ENCODE peak calls at places on chromosomes 11 and 22, in ten cellular contexts. H is adrenal gland; W is NCI-H187 treated with DMSO at 0.1 percent for 48 hours; B is neural progenitor cell; E is HS-5; T is Caki2; Q is OCI-LY7; I is NCI-H1105; R is GM19239; O is stimulated activated CD4-positive, alpha-beta T cell treated with anti-CD3 and anti-CD28 coated beads, Interleukin-4, amount 100 ng/mL, for 48 hours. F is an unnamed sample.

GRCh38 chr11:39772525-39773137 is 1686.8 kb downstream of the LRRC4C start:
- DNase-seq in H (no peak), W (no peak), B (no peak), E (no peak), T (no peak), Q (no peak), I (no peak), R (no peak), O (no peak), F (no peak)

GRCh38 chr11:65429724-65430405 is 7.3 kb downstream of the NEAT1 start:
- DNase-seq in H (peak), W (no peak), B (no peak), E (peak), T (peak), Q (peak), I (no peak), R (no peak), O (no peak), F (no peak)

GRCh38 chr22:49966716-49967332 is 6.3 kb downstream of the PIM3 start:
- DNase-seq in H (peak), W (no peak), B (peak), E (no peak), T (no peak), Q (no peak), I (no peak), R (no peak), O (no peak), F (no peak)

GRCh38 chr11:112248216-112248615 is 12.4 kb downstream of the PLET1 start:
- DNase-seq in H (no peak), W (no peak), B (no peak), E (no peak), T (no peak), Q (no peak), I (no peak), R (no peak), O (no peak), F (no peak)

GRCh38 chr11:70398834-70399680 is 728 bp downstream of the CTTN start:
- DNase-seq in H (peak), W (no peak), B (no peak), E (no peak), T (no peak), Q (peak), I (no peak), R (peak), O (no peak), F (peak)

GRCh38 chr11:67404515-67405195 is 772 bp downstream of the TBC1D10C start:
- DNase-seq in H (no peak), W (no peak), B (no peak), E (no peak), T (no peak), Q (no peak), I (no peak), R (no peak), O (no peak), F (no peak)

GRCh38 chr11:101129203-101129943 is at the start of gene PGR:
- DNase-seq in H (peak), W (no peak), B (peak), E (no peak), T (no peak), Q (no peak), I (peak), R (no peak), O (no peak), F (no peak)

GRCh38 chr22:50714150-50714549 is 23.9 kb upstream of the ACR start:
- DNase-seq in H (no peak), W (no peak), B (no peak), E (no peak), T (no peak), Q (no peak), I (no peak), R (no peak), O (no peak), F (no peak)

GRCh38 chr22:39800790-39801540 is 92.6 kb downstream of the ENTHD1 start:
- DNase-seq in H (no peak), W (peak), B (no peak), E (no peak), T (no peak), Q (no peak), I (peak), R (no peak), O (no peak), F (no peak)

GRCh38 chr11:21798216-21798615 is 394.7 kb upstream of the ANO5 start:
- DNase-seq in H (no peak), W (no peak), B (no peak), E (no peak), T (no peak), Q (no peak), I (no peak), R (no peak), O (no peak), F (no peak)

GRCh38 chr11:125214466-125215204 is 50.1 kb downstream of the PKNOX2 start:
- DNase-seq in H (no peak), W (no peak), B (peak), E (no peak), T (no peak), Q (no peak), I (no peak), R (no peak), O (no peak), F (no peak)

GRCh38 chr11:62421996-62422395 is 3.2 kb downstream of the SCGB1A1 start:
- DNase-seq in H (no peak), W (no peak), B (no peak), E (no peak), T (no peak), Q (no peak), I (no peak), R (no peak), O (no peak), F (no peak)

GRCh38 chr11:94025695-94026394 is 4.7 kb downstream of the HEPHL1 start:
- DNase-seq in H (no peak), W (no peak), B (no peak), E (no peak), T (no peak), Q (no peak), I (no peak), R (no peak), O (no peak), F (no peak)

GRCh38 chr11:26766996-26767395 is 45.1 kb upstream of the SLC5A12 start:
- DNase-seq in H (no peak), W (no peak), B (no peak), E (no peak), T (no peak), Q (no peak), I (no peak), R (no peak), O (no peak), F (no peak)

GRCh38 chr11:74307409-74307808 is 4.0 kb downstream of the P4HA3 start:
- DNase-seq in H (peak), W (no peak), B (no peak), E (no peak), T (no peak), Q (no peak), I (no peak), R (no peak), O (no peak), F (no peak)

GRCh38 chr11:106186630-106187029 is 109.2 kb downstream of the AASDHPPT start:
- DNase-seq in H (no peak), W (no peak), B (no peak), E (no peak), T (no peak), Q (no peak), I (no peak), R (no peak), O (no peak), F (no peak)

GRCh38 chr22:47219789-47220188 is 457.3 kb downstream of the TBC1D22A start:
- DNase-seq in H (no peak), W (no peak), B (no peak), E (no peak), T (no peak), Q (no peak), I (no peak), R (no peak), O (no peak), F (no peak)

GRCh38 chr11:30488304-30488998 is 97.7 kb downstream of the MPPED2 start:
- DNase-seq in H (no peak), W (peak), B (no peak), E (no peak), T (no peak), Q (no peak), I (peak), R (no peak), O (no peak), F (no peak)

GRCh38 chr22:45578524-45579147 is 76.0 kb downstream of the FBLN1 start:
- DNase-seq in H (no peak), W (no peak), B (no peak), E (no peak), T (no peak), Q (no peak), I (no peak), R (no peak), O (no peak), F (no peak)

GRCh38 chr11:131658414-131658813 is 288.0 kb downstream of the NTM start:
- DNase-seq in H (no peak), W (no peak), B (no peak), E (no peak), T (no peak), Q (no peak), I (no peak), R (no peak), O (no peak), F (no peak)

GRCh38 chr11:69825941-69826340 is 6.7 kb upstream of the FGF3 start:
- DNase-seq in H (no peak), W (no peak), B (no peak), E (no peak), T (no peak), Q (no peak), I (no peak), R (no peak), O (no peak), F (no peak)

GRCh38 chr11:623349-623869 is 1.3 kb downstream of the CDHR5 start:
- DNase-seq in H (no peak), W (no peak), B (no peak), E (no peak), T (no peak), Q (no peak), I (no peak), R (no peak), O (no peak), F (no peak)

GRCh38 chr22:43331698-43332097 is 11.5 kb downstream of the SCUBE1 start:
- DNase-seq in H (no peak), W (no peak), B (no peak), E (no peak), T (no peak), Q (no peak), I (no peak), R (no peak), O (no peak), F (no peak)

GRCh38 chr11:14310696-14311095 is 48.3 kb downstream of the RRAS2 start:
- DNase-seq in H (no peak), W (no peak), B (no peak), E (no peak), T (no peak), Q (no peak), I (no peak), R (no peak), O (no peak), F (no peak)